ENCODE peak calls at places on chromosomes 16 and 17, in ten cellular contexts. L, Z, V, M, E, H, T, D, K and U are unnamed samples.

GRCh38 chr17:18919963-18920362 is 32.0 kb upstream of the SLC5A10 start:
- DNase-seq in H (no peak), D (peak), L (no peak), K (no peak), Z (no peak), V (no peak), M (no peak), E (no peak), T (no peak), U (no peak)

GRCh38 chr16:85173981-85174751 is 61.9 kb upstream of the CIBAR2 start:
- DNase-seq in K (peak), V (peak), H (peak), L (peak), Z (peak), D (peak), E (peak), T (no peak), M (no peak), U (no peak)

GRCh38 chr16:57147381-57148191 is 38.3 kb downstream of the PSME3IP1 start:
- DNase-seq in M (no peak), E (no peak), D (no peak), L (no peak), Z (peak), T (peak), H (no peak), V (no peak), K (no peak), U (no peak)

GRCh38 chr17:45873728-45874127 is 20.6 kb upstream of the MAPT start:
- DNase-seq in M (no peak), H (no peak), Z (no peak), K (no peak), E (no peak), D (no peak), T (no peak), L (no peak), V (no peak), U (peak)

GRCh38 chr17:72120878-72121163 is at the start of gene SOX9:
- DNase-seq in T (peak), L (no peak), E (peak), K (peak), D (peak), Z (peak), M (no peak), H (peak), V (peak), U (no peak)

GRCh38 chr17:614637-615546 is 99.7 kb downstream of the VPS53 start:
- DNase-seq in D (no peak), T (no peak), H (no peak), E (no peak), L (no peak), V (no peak), Z (no peak), M (no peak), K (no peak), U (no peak)

GRCh38 chr17:50584116-50584515 is 23.6 kb downstream of the CACNA1G start:
- DNase-seq in T (no peak), K (no peak), V (no peak), H (no peak), D (no peak), L (no peak), Z (no peak), M (no peak), E (peak), U (no peak)

GRCh38 chr17:15154618-15155017 is 110.5 kb downstream of the PMP22 start:
- DNase-seq in T (no peak), V (no peak), H (no peak), D (no peak), L (no peak), M (no peak), E (no peak), K (no peak), Z (no peak), U (no peak)

GRCh38 chr17:7289256-7290032 is 5.0 kb downstream of the YBX2 start:
- DNase-seq in D (no peak), Z (no peak), K (no peak), M (no peak), T (no peak), H (peak), E (no peak), L (no peak), V (no peak), U (no peak)

GRCh38 chr17:49795372-49795771 is 6.9 kb downstream of the KAT7 start:
- DNase-seq in H (no peak), D (no peak), Z (no peak), E (no peak), K (no peak), L (no peak), M (no peak), V (no peak), T (no peak), U (no peak)

GRCh38 chr17:41799366-41799765 is 12.4 kb downstream of the P3H4 start:
- DNase-seq in L (no peak), M (no peak), H (no peak), E (no peak), T (no peak), V (no peak), D (no peak), K (no peak), Z (no peak), U (no peak)

GRCh38 chr16:47949276-47949675 is 206.5 kb downstream of the ABCC12 start:
- DNase-seq in T (no peak), L (no peak), M (no peak), Z (no peak), E (no peak), V (no peak), H (no peak), K (no peak), D (no peak), U (no peak)

DNA sequence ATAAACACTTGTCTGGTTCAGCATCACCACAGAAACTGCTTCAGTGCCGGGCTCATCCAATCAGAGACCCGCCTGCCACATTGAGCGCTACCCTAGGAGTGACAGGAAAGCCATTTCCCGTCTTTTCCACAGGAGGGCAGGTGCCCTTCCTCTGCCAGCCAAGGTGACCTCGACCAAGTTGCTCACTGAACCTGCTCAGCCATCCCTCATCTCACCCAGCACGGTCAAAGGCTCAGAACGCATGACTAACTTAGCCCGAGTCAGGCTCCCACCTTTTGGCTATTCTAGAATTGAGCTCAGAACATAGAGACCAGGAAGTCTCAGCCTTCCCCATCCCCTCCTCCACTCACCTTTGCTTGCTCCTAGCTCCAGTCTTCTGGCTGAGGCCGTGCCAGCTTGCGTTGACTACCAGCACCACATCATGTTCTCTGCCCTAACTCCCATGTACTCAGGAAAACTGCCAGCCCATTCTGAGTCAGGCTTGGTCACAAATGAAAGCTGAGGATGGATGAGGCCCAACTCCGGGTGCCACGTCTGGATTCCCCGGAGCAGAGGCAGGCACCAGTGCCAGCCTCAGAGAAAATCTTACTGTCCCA is 15.6 kb downstream of the MRPS23 start:
- DNase-seq in T (peak), D (no peak), Z (peak), E (no peak), L (no peak), H (peak), V (no peak), M (peak), K (no peak), U (no peak)
- H3K27ac ChIP-seq in T (peak), D (no peak), Z (no peak), E (no peak), L (no peak), H (peak), V (no peak), M (no peak), K (no peak), U (no peak)

GRCh38 chr17:28372945-28373274 is 1.4 kb downstream of the SARM1 start:
- DNase-seq in Z (no peak), L (no peak), V (no peak), E (no peak), H (no peak), K (no peak), M (no peak), D (no peak), T (no peak), U (no peak)
- H3K4me3 ChIP-seq in Z (peak), L (no peak), V (peak), E (no peak), H (peak), K (no peak), M (peak), D (no peak), T (no peak), U (peak)

DNA sequence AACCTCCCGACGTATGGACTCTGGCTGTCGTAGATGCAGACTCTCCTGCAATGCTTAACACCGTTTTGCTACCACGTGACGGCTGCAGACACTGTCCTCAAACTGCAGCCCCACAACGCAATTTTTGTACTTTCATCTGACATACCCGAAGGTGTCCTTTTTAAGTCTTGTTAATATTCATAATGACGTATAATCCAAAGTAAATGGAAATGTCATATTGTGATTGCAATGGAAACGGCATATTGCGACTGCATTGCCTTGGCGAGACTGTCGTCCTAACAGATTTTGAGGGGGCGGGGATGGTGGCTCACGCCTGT is 79.3 kb upstream of the TBC1D3K start:
- DNase-seq in K (no peak), D (no peak), H (no peak), Z (no peak), E (no peak), L (no peak), T (no peak), M (no peak), V (no peak), U (no peak)
- H3K27ac ChIP-seq in K (no peak), D (no peak), H (no peak), Z (no peak), E (no peak), L (no peak), T (no peak), M (no peak), V (no peak), U (no peak)

DNA sequence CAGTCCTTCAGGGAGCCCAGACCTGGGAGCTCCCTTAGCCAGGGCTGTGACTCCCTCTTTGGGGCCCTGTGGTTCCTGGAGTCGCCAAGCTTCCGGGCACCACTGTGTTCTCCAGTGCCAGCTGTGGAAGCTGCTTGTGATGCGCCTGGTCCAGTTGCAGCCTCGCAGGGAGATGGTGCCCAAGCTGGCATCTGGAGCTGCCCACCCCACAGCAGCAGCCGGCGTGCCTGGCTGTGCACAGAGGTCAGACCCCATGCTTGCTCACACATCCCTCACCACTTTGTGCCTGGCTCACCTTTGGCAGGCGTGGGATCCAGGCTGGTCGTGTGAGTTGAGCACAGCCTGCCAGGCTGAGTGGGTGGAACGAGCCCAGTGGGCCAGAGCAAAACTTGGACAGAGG is 18.2 kb downstream of the RHOT1 start:
- DNase-seq in L (no peak), E (no peak), H (no peak), K (no peak), D (no peak), Z (no peak), M (no peak), V (no peak), T (no peak), U (no peak)
- H3K4me3 ChIP-seq in L (no peak), E (no peak), H (no peak), K (no peak), D (no peak), Z (no peak), M (no peak), V (no peak), T (no peak), U (no peak)

DNA sequence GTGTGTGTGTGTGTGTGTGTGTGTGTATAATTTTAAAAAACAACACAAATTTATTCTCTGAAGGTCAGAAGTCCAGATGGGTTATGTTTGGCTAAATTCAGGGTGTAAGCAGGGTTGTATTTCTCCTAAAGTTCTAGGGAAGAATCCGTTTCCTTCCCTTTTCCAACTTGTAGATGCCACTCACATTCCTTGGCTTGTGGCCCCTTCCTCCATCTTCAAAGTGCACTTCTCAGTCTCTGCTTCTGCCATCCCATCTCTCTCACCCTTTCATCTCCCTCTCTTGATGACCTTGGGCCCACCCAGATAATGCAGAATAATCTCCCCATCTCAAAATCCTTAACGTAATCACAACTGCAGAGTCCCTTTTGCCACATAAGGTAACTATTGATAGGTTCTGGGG is 7.8 kb upstream of the TFAP4 start:
- DNase-seq in T (no peak), M (no peak), L (no peak), D (no peak), Z (no peak), K (no peak), H (no peak), V (no peak), E (no peak), U (no peak)
- H3K27ac ChIP-seq in T (no peak), M (no peak), L (no peak), D (no peak), Z (no peak), K (no peak), H (no peak), V (no peak), E (no peak), U (no peak)

GRCh38 chr16:53054670-53055485 is at the start of gene CHD9:
- DNase-seq in Z (peak), V (peak), E (peak), T (peak), H (peak), M (peak), K (peak), D (peak), L (peak), U (peak)

GRCh38 chr16:53056528-53056881 is 1.7 kb downstream of the CHD9 start:
- DNase-seq in M (no peak), D (no peak), E (no peak), K (no peak), H (no peak), Z (peak), T (no peak), L (no peak), V (peak), U (no peak)

GRCh38 chr16:53057658-53058057 is 2.9 kb downstream of the CHD9 start:
- DNase-seq in V (no peak), L (no peak), T (no peak), H (no peak), E (no peak), D (no peak), Z (no peak), K (no peak), M (no peak), U (no peak)

GRCh38 chr16:53053967-53054669 is 673 bp upstream of the CHD9 start:
- DNase-seq in M (no peak), D (peak), V (no peak), T (peak), L (peak), H (peak), K (no peak), Z (peak), E (no peak), U (no peak)

GRCh38 chr16:53055603-53056527 is 1.1 kb downstream of the CHD9 start:
- DNase-seq in K (no peak), E (peak), L (peak), V (peak), T (peak), M (no peak), Z (peak), D (peak), H (no peak), U (no peak)
- H3K4me3 ChIP-seq in K (peak), E (peak), L (peak), V (peak), T (peak), M (peak), Z (peak), D (peak), H (peak), U (peak)

GRCh38 chr16:10938844-10939648 is 3.2 kb downstream of the DEXI start:
- DNase-seq in H (no peak), V (no peak), K (no peak), E (no peak), M (no peak), T (no peak), D (no peak), L (no peak), Z (no peak), U (no peak)

GRCh38 chr16:10939649-10940206 is 2.5 kb downstream of the DEXI start:
- DNase-seq in V (no peak), E (no peak), D (no peak), K (no peak), M (no peak), H (no peak), T (no peak), Z (no peak), L (no peak), U (no peak)

GRCh38 chr16:10937068-10937859 is 5.0 kb downstream of the DEXI start:
- DNase-seq in L (no peak), V (no peak), M (no peak), D (no peak), T (peak), Z (no peak), K (no peak), H (peak), E (no peak), U (no peak)

GRCh38 chr16:10936585-10936984 is 5.7 kb downstream of the DEXI start:
- DNase-seq in V (no peak), D (no peak), H (no peak), E (no peak), M (no peak), T (no peak), L (no peak), Z (no peak), K (no peak), U (no peak)

GRCh38 chr16:10938321-10938720 is 3.9 kb downstream of the DEXI start:
- DNase-seq in D (peak), E (no peak), L (no peak), V (no peak), M (no peak), Z (no peak), K (no peak), H (no peak), T (no peak), U (no peak)
- H3K27ac ChIP-seq in D (peak), E (no peak), L (no peak), V (no peak), M (no peak), Z (no peak), K (no peak), H (peak), T (peak), U (no peak)

DNA sequence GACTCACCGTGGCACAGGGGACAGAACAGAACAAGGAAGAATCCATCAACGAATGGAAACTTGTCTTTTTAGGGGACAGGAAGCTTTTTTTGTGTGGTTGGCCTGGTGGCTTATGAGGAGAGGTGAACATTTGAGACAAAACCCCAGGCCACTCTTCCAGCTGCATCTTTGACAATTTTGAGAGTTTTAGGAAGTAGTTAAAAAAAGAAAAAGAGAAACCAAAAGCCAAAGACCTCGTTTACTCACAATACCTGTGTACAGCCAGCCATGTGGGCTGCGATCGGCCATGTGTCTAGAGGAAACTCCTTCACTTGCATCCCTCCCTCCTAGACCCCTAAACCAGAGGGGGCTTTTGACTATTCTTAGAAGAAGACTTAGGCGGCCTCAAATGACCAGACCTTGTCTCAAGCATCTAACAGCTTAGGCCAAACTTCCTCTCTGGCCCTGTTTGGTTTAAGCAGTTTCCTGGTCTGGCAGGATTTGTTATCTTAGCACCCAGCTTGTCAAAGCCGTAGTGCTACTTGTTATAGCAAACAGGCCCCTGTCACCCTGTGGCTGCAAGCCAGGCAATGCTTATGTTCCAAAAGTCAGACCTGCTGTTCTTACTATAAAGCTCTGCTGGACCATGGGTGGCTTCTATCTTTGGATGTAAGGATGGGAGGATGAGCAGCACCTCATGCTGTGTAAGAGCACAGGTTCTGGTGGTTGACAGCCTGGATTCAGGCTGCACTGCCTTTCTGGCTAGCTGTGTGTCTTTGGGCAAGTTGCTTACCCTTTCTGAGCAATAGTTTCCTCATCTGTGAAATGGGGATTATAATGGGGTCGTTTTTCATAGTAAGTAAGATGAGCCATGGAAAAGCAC is 17.7 kb downstream of the KSR1 start:
- DNase-seq in L (no peak), V (no peak), E (peak), Z (no peak), K (no peak), H (no peak), D (no peak), M (no peak), T (peak), U (peak)
- H3K4me3 ChIP-seq in L (no peak), V (no peak), E (no peak), Z (no peak), K (no peak), H (no peak), D (no peak), M (no peak), T (no peak), U (peak)